ENCODE peak calls at places on chromosome 10, in six cellular contexts. A is left ventricle myocardium inferior, B is GM06990, N is HFF-Myc, P is GM23248, X is MM.1S. H is an unnamed sample.

GRCh38 chr10:117339569-117339968 is 35.7 kb downstream of the PDZD8 start:
- DNase-seq in P (peak), X (no peak), A (no peak), N (no peak), B (no peak), H (no peak)

GRCh38 chr10:106898441-106898840 is 266.1 kb downstream of the SORCS1 start:
- DNase-seq in B (no peak), A (no peak), N (no peak), P (no peak), X (no peak), H (no peak)

GRCh38 chr10:29104661-29105369 is 184.1 kb upstream of the LYZL1 start:
- DNase-seq in X (no peak), P (no peak), B (no peak), A (no peak), N (no peak), H (no peak)

GRCh38 chr10:45470098-45471012 is 96.3 kb downstream of the ALOX5 start:
- DNase-seq in P (peak), N (no peak), B (peak), X (no peak), A (no peak), H (no peak)

GRCh38 chr10:17200035-17200884 is 1.2 kb downstream of the TRDMT1 start:
- DNase-seq in X (peak), P (peak), N (no peak), B (no peak), A (no peak), H (no peak)

GRCh38 chr10:77328272-77328816 is 309.3 kb downstream of the KCNMA1 start:
- DNase-seq in A (no peak), B (no peak), X (peak), P (peak), N (no peak), H (no peak)

GRCh38 chr10:124030061-124030460 is 63.3 kb downstream of the CHST15 start:
- DNase-seq in P (no peak), A (no peak), B (no peak), X (no peak), N (no peak), H (no peak)

GRCh38 chr10:74432841-74433594 is 282.0 kb downstream of the ADK start:
- DNase-seq in X (no peak), N (no peak), P (peak), A (no peak), B (no peak), H (no peak)

GRCh38 chr10:12466701-12467100 is 117.4 kb downstream of the CAMK1D start:
- DNase-seq in N (peak), X (no peak), P (no peak), A (no peak), B (no peak), H (no peak)

GRCh38 chr10:37856881-37857286 is 526 bp downstream of the ZNF248 start:
- DNase-seq in P (no peak), B (no peak), N (no peak), X (peak), A (peak), H (no peak)

GRCh38 chr10:79019961-79020491 is 48.7 kb upstream of the ZMIZ1 start:
- DNase-seq in P (peak), X (no peak), N (no peak), B (no peak), A (peak), H (no peak)

GRCh38 chr10:78808736-78809135 is 260.0 kb upstream of the ZMIZ1 start:
- DNase-seq in N (no peak), A (no peak), X (no peak), B (no peak), P (no peak), H (no peak)

GRCh38 chr10:13969118-13969791 is 361.5 kb downstream of the FRMD4A start:
- DNase-seq in B (no peak), N (no peak), A (no peak), P (no peak), X (no peak), H (no peak)

GRCh38 chr10:95755511-95756004 is 405 bp upstream of the ENTPD1 start:
- DNase-seq in X (no peak), B (no peak), N (no peak), P (no peak), A (peak), H (peak)

GRCh38 chr10:94496010-94496409 is 49.6 kb upstream of the HELLS start:
- DNase-seq in A (no peak), B (peak), X (no peak), P (peak), N (no peak), H (no peak)

GRCh38 chr10:94496646-94497045 is 48.9 kb upstream of the HELLS start:
- DNase-seq in A (no peak), X (no peak), B (no peak), P (no peak), N (no peak), H (no peak)

GRCh38 chr10:94500063-94500462 is 45.5 kb upstream of the HELLS start:
- DNase-seq in N (no peak), A (no peak), B (no peak), P (peak), X (no peak), H (no peak)
- H3K4me3 ChIP-seq in N (no peak), A (no peak), B (no peak), P (no peak), X (no peak), H (no peak)

DNA sequence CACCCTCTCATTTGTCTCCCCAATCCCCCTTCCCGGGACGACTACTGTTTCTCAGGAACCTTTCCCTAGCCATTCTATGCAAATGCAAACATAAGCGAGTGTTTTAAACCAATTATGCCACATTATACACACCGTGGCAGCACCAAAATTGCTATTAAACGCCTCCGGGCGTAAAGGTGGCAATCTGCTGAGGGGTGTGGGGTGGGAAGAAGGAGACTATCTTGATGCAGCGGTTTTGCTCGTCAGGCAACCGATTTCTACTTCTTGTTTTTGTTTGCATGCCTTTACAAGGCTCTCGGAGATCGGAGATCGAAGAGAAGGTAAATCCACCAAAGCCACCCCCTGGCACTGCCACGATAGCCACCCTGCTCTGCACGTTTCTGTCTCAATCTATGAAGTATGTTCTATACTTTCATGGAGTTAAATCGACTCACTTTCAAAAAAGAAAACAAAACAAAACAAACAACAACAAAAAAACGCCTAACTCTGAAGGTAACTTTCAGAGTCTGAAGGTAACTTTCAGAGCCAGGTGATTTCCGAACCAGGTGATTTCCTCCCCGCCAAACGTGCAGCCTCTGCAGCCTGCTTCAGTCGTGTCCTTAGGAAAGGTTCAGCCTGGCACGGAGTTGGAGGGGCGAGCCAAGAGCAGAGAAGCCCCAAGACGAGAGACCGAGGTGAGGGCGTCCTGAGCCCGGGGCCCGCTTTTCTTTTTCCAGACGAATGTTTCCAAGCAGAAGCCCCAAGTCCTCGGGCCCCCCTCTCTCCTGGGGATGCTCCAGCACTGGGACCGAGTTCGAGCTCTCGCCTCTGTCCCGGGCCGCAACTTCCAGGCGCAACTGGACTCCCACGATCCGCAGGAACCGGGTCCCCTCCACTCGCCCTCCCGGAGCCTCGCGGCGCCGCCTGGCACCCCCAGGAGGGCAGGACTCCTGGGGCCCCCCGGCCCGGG is 45.8 kb upstream of the CDK1 start:
- DNase-seq in B (no peak), A (no peak), N (no peak), X (peak), P (peak), H (no peak)
- H3K4me3 ChIP-seq in B (peak), A (peak), N (peak), X (peak), P (peak), H (peak)

DNA sequence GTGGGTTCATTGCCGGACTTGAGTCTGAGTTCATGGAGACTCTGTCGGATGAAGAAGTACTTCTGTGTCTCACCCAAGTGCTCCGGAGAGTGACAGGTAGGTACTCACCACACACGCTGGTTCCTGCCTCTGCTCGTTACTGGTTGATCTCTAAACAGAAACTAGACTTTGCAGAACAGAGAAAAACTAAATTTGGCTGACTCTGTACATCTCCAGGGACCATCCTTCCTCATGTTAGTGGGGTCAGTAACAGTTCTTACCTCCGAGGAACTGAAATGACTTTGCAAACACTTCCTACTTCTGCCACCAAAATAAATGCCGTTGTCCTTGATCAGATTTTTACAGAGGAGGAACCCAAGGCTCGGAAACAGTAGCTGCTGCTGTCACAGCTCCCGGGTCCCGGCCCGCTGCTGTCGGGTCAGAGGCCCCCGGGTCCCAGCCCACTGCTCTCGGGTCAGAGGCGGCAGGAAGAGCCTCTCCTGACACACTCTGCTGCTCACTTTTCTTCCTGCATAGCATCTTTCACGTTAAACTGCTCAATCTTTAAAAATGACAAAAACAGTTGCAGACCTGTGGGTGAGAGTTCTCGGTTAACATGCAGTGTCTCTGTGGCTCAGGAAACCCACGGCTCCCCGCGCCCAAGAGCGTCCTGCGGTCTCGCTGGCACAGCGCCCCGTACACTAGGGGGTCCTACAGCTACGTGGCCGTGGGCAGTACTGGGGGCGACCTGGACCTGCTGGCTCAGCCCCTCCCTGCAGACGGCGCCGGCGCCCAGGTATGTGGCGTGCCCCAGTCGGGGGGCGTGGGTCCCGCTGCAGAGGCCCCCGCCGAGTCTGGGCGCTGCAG is 4.8 kb upstream of the MTG1 start:
- DNase-seq in B (peak), A (no peak), P (no peak), N (no peak), X (peak), H (no peak)
- H3K4me3 ChIP-seq in B (peak), A (peak), P (no peak), N (no peak), X (peak), H (no peak)

GRCh38 chr10:113663142-113663541 is 699 bp downstream of the NRAP start:
- DNase-seq in B (no peak), X (no peak), N (no peak), P (no peak), A (no peak), H (no peak)
- H3K4me3 ChIP-seq in B (no peak), X (no peak), N (no peak), P (no peak), A (peak), H (no peak)

DNA sequence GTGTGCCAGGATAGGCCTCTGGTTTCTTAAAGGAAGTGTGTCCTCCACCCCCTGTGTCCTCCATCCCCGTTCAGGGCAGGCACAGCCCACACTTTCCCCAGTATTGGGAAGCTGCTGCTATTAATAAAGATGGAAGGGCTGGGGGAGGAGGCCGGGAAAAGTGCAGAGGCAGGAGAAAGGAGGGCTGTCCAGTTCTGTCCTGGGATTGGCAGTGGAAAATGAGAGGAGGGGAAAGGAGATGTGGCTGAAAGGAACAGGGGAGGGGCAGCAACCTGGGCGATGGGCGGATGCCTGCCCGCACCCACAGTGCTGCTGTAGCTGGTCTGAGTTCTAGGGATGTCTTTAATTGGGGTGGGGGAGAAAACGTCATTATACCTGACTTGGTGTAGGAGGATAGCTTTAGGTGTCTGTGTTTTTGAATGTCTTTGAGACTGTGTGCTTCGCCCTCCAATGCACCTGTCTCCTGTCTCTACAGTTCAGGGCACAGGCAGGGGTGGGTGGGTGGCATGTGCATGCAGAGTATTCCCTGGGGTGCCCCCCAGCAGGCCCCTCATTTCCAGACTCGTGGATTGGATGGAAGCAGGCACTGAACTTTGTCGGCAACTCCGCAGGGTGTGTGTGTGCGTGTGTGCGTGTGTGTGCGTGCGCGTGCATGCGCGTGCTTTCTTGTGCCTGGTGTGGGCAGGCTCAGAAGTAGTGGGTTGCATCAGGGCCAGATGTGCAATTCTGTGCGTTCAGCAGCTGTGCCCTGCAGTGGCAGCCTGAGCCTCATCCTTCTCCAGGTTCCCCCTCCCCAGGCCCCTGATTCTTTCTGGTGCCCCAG is 2.5 kb downstream of the TRIM8 start:
- DNase-seq in N (no peak), X (no peak), P (peak), B (peak), A (no peak), H (no peak)
- H3K4me3 ChIP-seq in N (peak), X (peak), P (peak), B (peak), A (peak), H (peak)

DNA sequence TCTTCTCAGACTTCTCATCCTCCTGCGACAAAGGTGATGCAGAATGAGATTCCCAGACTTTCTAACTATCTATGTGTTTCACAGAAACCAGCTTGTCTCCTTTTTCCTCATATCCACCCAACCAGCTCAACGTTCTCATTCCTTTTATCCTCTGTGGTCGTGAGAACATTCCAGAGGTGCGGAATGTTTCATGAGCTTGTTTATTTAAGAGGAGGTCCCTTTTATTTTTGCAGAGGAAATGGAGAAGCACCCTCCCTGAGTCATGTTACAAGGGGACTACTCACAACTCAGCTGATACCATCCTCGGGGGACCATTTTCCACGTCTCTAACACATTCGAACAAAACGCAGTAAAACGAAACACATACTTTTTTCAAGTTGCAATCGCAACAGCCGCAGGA is 93.2 kb downstream of the ZRANB1 start:
- DNase-seq in X (no peak), B (no peak), P (peak), N (peak), A (no peak), H (peak)
- H3K4me3 ChIP-seq in X (no peak), B (no peak), P (peak), N (peak), A (no peak), H (no peak)

GRCh38 chr10:89684604-89685003 is 16.8 kb upstream of the KIF20B start:
- DNase-seq in X (no peak), N (no peak), A (no peak), P (peak), B (no peak), H (no peak)
- H3K4me3 ChIP-seq in X (no peak), N (no peak), A (no peak), P (no peak), B (no peak), H (no peak)

DNA sequence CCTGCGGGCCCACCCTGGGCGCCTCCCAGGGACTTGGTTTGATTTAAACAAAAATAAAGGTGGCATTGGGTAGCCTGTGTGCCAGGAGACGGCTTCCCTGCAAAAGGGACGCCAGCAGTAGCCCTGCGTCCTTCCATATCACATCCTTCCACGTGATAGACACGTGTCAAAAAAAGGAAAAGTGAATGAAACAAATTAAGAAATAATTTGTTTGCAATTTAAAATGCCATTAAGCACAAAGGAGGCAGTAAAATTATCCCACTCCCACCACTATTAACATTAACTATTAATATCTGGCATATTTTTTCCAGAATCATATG is 7.6 kb downstream of the TACR2 start:
- DNase-seq in B (no peak), X (no peak), N (no peak), A (no peak), P (no peak), H (no peak)
- H3K4me3 ChIP-seq in B (peak), X (peak), N (peak), A (peak), P (peak), H (peak)

DNA sequence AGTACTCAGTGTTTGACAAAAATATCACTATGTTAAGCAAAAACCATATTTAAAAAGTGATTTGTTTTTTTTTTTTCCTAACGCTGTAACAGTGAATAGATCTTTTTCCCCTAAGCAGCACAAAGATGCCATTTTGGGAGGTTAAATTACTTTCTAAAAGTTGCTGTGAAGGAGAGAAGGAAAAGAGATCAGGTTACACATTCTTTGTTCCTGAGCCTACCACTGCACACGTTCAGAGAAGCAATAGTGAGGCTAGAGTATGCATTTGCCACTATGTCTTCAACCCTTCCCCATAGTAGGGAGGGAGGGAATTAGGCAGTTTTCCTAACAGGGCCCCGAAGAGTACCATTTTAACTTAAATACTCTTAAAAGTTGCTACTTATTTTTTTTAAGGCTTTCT is 38.9 kb downstream of the BMPR1A start:
- DNase-seq in N (peak), B (no peak), X (no peak), P (peak), A (no peak), H (no peak)
- H3K4me3 ChIP-seq in N (no peak), B (no peak), X (no peak), P (peak), A (no peak), H (no peak)

GRCh38 chr10:22438714-22439113 is 93.4 kb downstream of the SPAG6 start:
- DNase-seq in X (no peak), P (no peak), A (no peak), N (no peak), B (no peak), H (no peak)
- H3K4me3 ChIP-seq in X (peak), P (peak), A (peak), N (no peak), B (no peak), H (no peak)

H was measured in epithelial cell of proximal tubule.